ENCODE peak calls at places on chromosomes 2 and 18, in six cellular contexts. L is H1, N is HepG2, M is GM12878, A is K562, Z is SK-N-SH. Q is an unnamed sample.

GRCh38 chr2:20362701-20363435 is 12.2 kb upstream of the PUM2 start:
- DNase-seq in L (no peak), A (no peak), N (no peak), Z (no peak), M (no peak), Q (no peak)

GRCh38 chr2:25490220-25490619 is 148.5 kb upstream of the DNMT3A start:
- DNase-seq in L (no peak), M (no peak), Z (no peak), N (no peak), A (no peak), Q (no peak)

GRCh38 chr2:86216577-86217555 is 17.6 kb downstream of the MRPL35 start:
- DNase-seq in Z (no peak), N (no peak), A (peak), M (no peak), L (no peak), Q (no peak)

GRCh38 chr2:238818576-238818975 is 29.3 kb upstream of the TWIST2 start:
- DNase-seq in Z (no peak), N (no peak), L (no peak), M (no peak), A (no peak), Q (no peak)

GRCh38 chr2:15626126-15626525 is 34.5 kb downstream of the DDX1 start:
- DNase-seq in Z (no peak), M (no peak), A (no peak), L (no peak), N (no peak), Q (no peak)

GRCh38 chr18:4107049-4107459 is 348.1 kb downstream of the DLGAP1 start:
- DNase-seq in M (no peak), N (no peak), A (no peak), L (no peak), Z (no peak), Q (no peak)

GRCh38 chr2:212448698-212449097 is 89.9 kb downstream of the ERBB4 start:
- DNase-seq in A (no peak), M (no peak), Z (no peak), N (peak), L (no peak), Q (no peak)

GRCh38 chr2:44935854-44936185 is 5.7 kb upstream of the SIX3 start:
- DNase-seq in M (no peak), A (no peak), N (no peak), Z (peak), L (peak), Q (no peak)

GRCh38 chr2:164287041-164287440 is 334.2 kb downstream of the GRB14 start:
- DNase-seq in A (no peak), N (no peak), Z (no peak), M (no peak), L (no peak), Q (no peak)

GRCh38 chr18:52341617-52342381 is 1.8 kb downstream of the DCC start:
- DNase-seq in A (no peak), M (no peak), L (peak), N (no peak), Z (peak), Q (no peak)

GRCh38 chr2:215958231-215958630 is 55.1 kb downstream of the MREG start:
- DNase-seq in M (no peak), A (no peak), L (no peak), Z (no peak), N (no peak), Q (no peak)

GRCh38 chr2:200219400-200220113 is 86.9 kb upstream of the SPATS2L start:
- DNase-seq in Z (no peak), N (peak), A (no peak), M (no peak), L (no peak), Q (no peak)

GRCh38 chr2:223306371-223306770 is 254.4 kb downstream of the KCNE4 start:
- DNase-seq in L (peak), A (peak), Z (no peak), N (peak), M (no peak), Q (peak)

GRCh38 chr2:204681412-204681811 is 136.1 kb downstream of the PARD3B start:
- DNase-seq in N (no peak), L (no peak), Z (peak), A (no peak), M (no peak), Q (no peak)
- TF ChIP-seq JUND in N (no peak), L (no peak), Z (no peak), A (no peak), M (no peak), Q (no peak)

GRCh38 chr2:75094405-75094804 is 104.9 kb downstream of the TACR1 start:
- DNase-seq in L (no peak), M (no peak), A (no peak), N (no peak), Z (no peak), Q (no peak)
- TF ChIP-seq RAD21 in L (no peak), M (no peak), A (no peak), N (no peak), Z (no peak), Q (no peak)

DNA sequence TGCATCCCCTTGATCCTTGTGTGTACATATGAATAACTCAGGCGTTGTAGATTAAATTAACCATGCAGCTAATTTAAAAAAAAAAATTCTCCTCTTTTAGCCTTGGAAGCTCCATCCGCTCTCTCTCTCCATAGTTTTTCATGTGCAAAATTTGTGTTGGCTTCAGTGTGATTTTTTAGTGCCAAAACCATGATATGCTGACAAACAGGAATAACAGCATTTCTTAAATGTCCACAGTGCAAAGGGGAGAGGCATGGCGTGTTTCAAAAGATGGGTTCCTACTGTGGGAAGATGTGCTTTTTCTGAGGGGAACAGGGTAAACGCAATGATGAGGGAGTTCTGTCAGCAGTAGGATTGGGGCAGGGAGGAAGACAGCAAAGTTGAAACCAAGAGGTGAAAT is 247.0 kb downstream of the ICOS start:
- DNase-seq in A (no peak), L (no peak), M (no peak), Z (no peak), N (no peak), Q (no peak)
- TF ChIP-seq JUND in A (no peak), L (no peak), M (no peak), Z (no peak), N (no peak), Q (no peak)

GRCh38 chr2:31694444-31694843 is 113.7 kb upstream of the SRD5A2 start:
- DNase-seq in N (peak), Z (peak), A (peak), M (no peak), L (no peak), Q (peak)
- TF ChIP-seq RAD21 in N (peak), Z (peak), A (peak), M (peak), L (peak), Q (peak)

DNA sequence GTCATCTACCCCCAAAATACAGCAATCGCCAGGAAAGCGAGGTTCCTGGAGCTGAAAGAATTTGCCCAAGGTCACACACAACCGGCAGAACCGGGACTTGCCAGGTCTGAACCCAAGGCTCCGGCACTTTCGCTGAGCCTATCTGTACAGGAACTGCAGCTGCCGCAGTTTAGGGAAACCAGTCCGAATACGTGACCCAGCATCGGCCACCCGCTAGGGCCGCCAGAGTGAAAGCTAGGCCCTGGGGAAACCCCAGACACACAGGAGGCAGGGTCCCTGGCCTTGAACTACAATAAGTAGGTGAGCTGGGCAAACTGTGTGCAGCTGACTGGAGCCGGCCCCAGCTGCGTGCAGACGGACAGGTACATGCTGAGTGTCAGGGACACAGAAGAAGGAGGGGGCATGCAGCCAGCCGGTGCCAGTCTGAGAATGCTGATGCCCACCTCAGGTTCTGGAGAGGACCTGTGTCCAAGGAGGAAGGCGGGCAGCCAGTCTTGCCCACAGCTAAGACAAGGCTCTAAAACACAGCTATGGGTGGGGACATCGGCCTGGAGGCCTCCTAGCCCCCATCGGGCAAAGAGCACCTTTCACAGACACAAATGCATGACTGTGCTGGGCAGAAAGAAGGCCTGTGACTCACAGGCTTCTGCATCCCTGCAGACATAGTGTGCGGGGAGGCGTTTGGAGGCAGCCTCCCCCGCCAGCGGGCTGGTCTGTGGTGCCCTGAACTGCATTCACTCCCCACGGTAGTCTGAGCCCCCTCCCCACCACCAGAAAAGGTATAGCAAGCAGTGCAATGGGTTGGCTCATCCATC is 107.5 kb upstream of the ID2 start:
- DNase-seq in M (no peak), Z (no peak), L (no peak), N (peak), A (no peak), Q (no peak)
- TF ChIP-seq JUND in M (no peak), Z (no peak), L (no peak), N (peak), A (no peak), Q (no peak)